ENCODE peak calls at places on chromosomes 13 and 19, in five cellular contexts. D is C1 segment of cervical spinal cord, C is SW480, W is midbrain, M is iPS DF 6.9. L is an unnamed sample.

GRCh38 chr13:97600438-97601080 is 166.6 kb downstream of the RAP2A start:
- DNase-seq in W (no peak), M (no peak), D (no peak), C (peak; percentile 45), L (no peak)

GRCh38 chr19:48470281-48470680 is 1.1 kb downstream of the CYTH2 start:
- DNase-seq in C (no peak), M (no peak), D (no peak), W (no peak), L (no peak)

GRCh38 chr19:28859811-28860210 is 353.1 kb downstream of the UQCRFS1 start:
- DNase-seq in D (no peak), M (no peak), C (no peak), W (no peak), L (no peak)

GRCh38 chr19:43527860-43528622 is 1.0 kb upstream of the ETHE1 start:
- DNase-seq in M (no peak), C (no peak), D (no peak), W (no peak), L (no peak)

GRCh38 chr19:33406521-33407139 is 33.1 kb downstream of the CEBPG start:
- DNase-seq in M (peak; percentile 77), W (peak; percentile 41), C (peak; percentile 38), D (peak; percentile 31), L (peak; percentile 54)

GRCh38 chr13:85509512-85509911 is 289.7 kb downstream of the SLITRK6 start:
- DNase-seq in D (no peak), C (no peak), M (no peak), W (no peak), L (no peak)

GRCh38 chr13:98216135-98216565 is 39.1 kb upstream of the RNF113B start:
- DNase-seq in M (no peak), C (no peak), W (no peak), D (no peak), L (no peak)

GRCh38 chr19:8069116-8069973 is 16.8 kb downstream of the CCL25 start:
- DNase-seq in D (no peak), M (peak; percentile 58), W (peak; percentile 9), C (no peak), L (no peak)

GRCh38 chr19:48844472-48844871 is 8.2 kb upstream of the HSD17B14 start:
- DNase-seq in D (no peak), W (no peak), C (peak; percentile 65), M (no peak), L (no peak)

GRCh38 chr13:112819816-112820215 is 130.0 kb downstream of the ATP11A start:
- DNase-seq in W (no peak), D (no peak), C (no peak), M (no peak), L (no peak)

GRCh38 chr13:48542581-48543341 is 9.9 kb upstream of the RCBTB2 start:
- DNase-seq in D (peak; percentile 11), W (peak; percentile 47), M (no peak), C (no peak), L (no peak)

GRCh38 chr19:3783660-3784584 is 2.3 kb downstream of the MATK start:
- DNase-seq in M (no peak), C (no peak), W (no peak), D (no peak), L (peak; percentile 25)

GRCh38 chr19:45569619-45570421 is 14.8 kb downstream of the OPA3 start:
- DNase-seq in D (no peak), W (peak; percentile 17), C (no peak), M (no peak), L (peak; percentile 67)

GRCh38 chr19:41994521-41994971 is 516 bp upstream of the ATP1A3 start:
- DNase-seq in D (no peak), M (no peak), C (no peak), W (no peak), L (no peak)

L was measured in CD8-positive, alpha-beta T cell.